ENCODE peak calls at places on chromosomes 5 and 9, in ten cellular contexts. One of them, this sample, is unnamed.
A peak's percentile ranks its signal among the peaks of the same experiment; 100 is the strongest.

GRCh38 chr5:154541553-154541952 is 63.5 kb upstream of the HAND1 start:
- DNase-seq in GM20000: no peak
- DNase-seq in transverse colon: no peak
- DNase-seq in natural killer cell: no peak
- DNase-seq in H9: peak; percentile 60
- DNase-seq in GM10248: no peak
- DNase-seq in stomach: no peak
- DNase-seq in GM12865: peak; percentile 48
- DNase-seq in HCT116: peak; percentile 8
- DNase-seq in pancreas: no peak
- DNase-seq in this sample: no peak

GRCh38 chr5:82004511-82004910 is 32.7 kb downstream of the ATG10 start:
- DNase-seq in GM12865: no peak
- DNase-seq in pancreas: no peak
- DNase-seq in GM10248: no peak
- DNase-seq in stomach: no peak
- DNase-seq in H9: no peak
- DNase-seq in HCT116: no peak
- DNase-seq in natural killer cell: no peak
- DNase-seq in GM20000: no peak
- DNase-seq in transverse colon: no peak
- DNase-seq in this sample: no peak

GRCh38 chr9:96457266-96457665 is 7.3 kb downstream of the HABP4 start:
- DNase-seq in transverse colon: no peak
- DNase-seq in HCT116: no peak
- DNase-seq in natural killer cell: no peak
- DNase-seq in H9: no peak
- DNase-seq in stomach: no peak
- DNase-seq in GM12865: no peak
- DNase-seq in GM10248: no peak
- DNase-seq in pancreas: no peak
- DNase-seq in GM20000: no peak
- DNase-seq in this sample: no peak

GRCh38 chr5:159975462-159976019 is 33.4 kb upstream of the TTC1 start:
- DNase-seq in H9: no peak
- DNase-seq in HCT116: peak; percentile 41
- DNase-seq in GM12865: no peak
- DNase-seq in GM10248: no peak
- DNase-seq in stomach: no peak
- DNase-seq in pancreas: no peak
- DNase-seq in natural killer cell: no peak
- DNase-seq in GM20000: no peak
- DNase-seq in transverse colon: no peak
- DNase-seq in this sample: peak; percentile 48

GRCh38 chr5:109411175-109411514 is 1.4 kb upstream of the PJA2 start:
- DNase-seq in HCT116: no peak
- DNase-seq in GM10248: no peak
- DNase-seq in pancreas: no peak
- DNase-seq in natural killer cell: no peak
- DNase-seq in H9: no peak
- DNase-seq in GM20000: no peak
- DNase-seq in stomach: no peak
- DNase-seq in transverse colon: no peak
- DNase-seq in GM12865: no peak
- DNase-seq in this sample: no peak

GRCh38 chr5:131163315-131164119 is 1.5 kb downstream of the HINT1 start:
- DNase-seq in HCT116: no peak
- DNase-seq in natural killer cell: no peak
- DNase-seq in GM20000: no peak
- DNase-seq in GM12865: peak; percentile 40
- DNase-seq in transverse colon: no peak
- DNase-seq in stomach: no peak
- DNase-seq in GM10248: no peak
- DNase-seq in H9: no peak
- DNase-seq in pancreas: no peak
- DNase-seq in this sample: no peak

GRCh38 chr5:160923927-160924705 is 72.1 kb upstream of the ATP10B start:
- DNase-seq in pancreas: peak; percentile 93
- DNase-seq in H9: peak; percentile 36
- DNase-seq in GM12865: no peak
- DNase-seq in GM10248: no peak
- DNase-seq in stomach: peak; percentile 95
- DNase-seq in HCT116: no peak
- DNase-seq in natural killer cell: no peak
- DNase-seq in transverse colon: peak; percentile 85
- DNase-seq in GM20000: no peak
- DNase-seq in this sample: peak; percentile 89

GRCh38 chr9:105444130-105444529 is 3.7 kb upstream of the FSD1L start:
- DNase-seq in pancreas: no peak
- DNase-seq in stomach: no peak
- DNase-seq in HCT116: no peak
- DNase-seq in GM20000: no peak
- DNase-seq in GM12865: no peak
- DNase-seq in GM10248: no peak
- DNase-seq in natural killer cell: no peak
- DNase-seq in H9: no peak
- DNase-seq in transverse colon: no peak
- DNase-seq in this sample: no peak

GRCh38 chr9:95465115-95465514 is 51.7 kb downstream of the PTCH1 start:
- DNase-seq in H9: no peak
- DNase-seq in HCT116: no peak
- DNase-seq in natural killer cell: no peak
- DNase-seq in stomach: no peak
- DNase-seq in GM12865: no peak
- DNase-seq in transverse colon: no peak
- DNase-seq in GM10248: no peak
- DNase-seq in GM20000: no peak
- DNase-seq in pancreas: no peak
- DNase-seq in this sample: no peak

GRCh38 chr5:6545770-6546690 is 86.8 kb downstream of the NSUN2 start:
- DNase-seq in stomach: no peak
- DNase-seq in GM20000: no peak
- DNase-seq in transverse colon: no peak
- DNase-seq in GM10248: no peak
- DNase-seq in H9: no peak
- DNase-seq in natural killer cell: no peak
- DNase-seq in pancreas: no peak
- DNase-seq in HCT116: no peak
- DNase-seq in GM12865: no peak
- DNase-seq in this sample: no peak

GRCh38 chr5:167633114-167633513 is 658.3 kb upstream of the WWC1 start:
- DNase-seq in GM20000: no peak
- DNase-seq in GM10248: no peak
- DNase-seq in H9: no peak
- DNase-seq in pancreas: no peak
- DNase-seq in GM12865: no peak
- DNase-seq in stomach: no peak
- DNase-seq in transverse colon: no peak
- DNase-seq in natural killer cell: no peak
- DNase-seq in HCT116: no peak
- DNase-seq in this sample: no peak

GRCh38 chr9:60545346-60546315 is 368.6 kb upstream of the SPATA31A5 start:
- DNase-seq in GM12865: no peak
- DNase-seq in transverse colon: no peak
- DNase-seq in GM20000: no peak
- DNase-seq in pancreas: no peak
- DNase-seq in H9: no peak
- DNase-seq in natural killer cell: no peak
- DNase-seq in HCT116: no peak
- DNase-seq in stomach: no peak
- DNase-seq in GM10248: no peak
- DNase-seq in this sample: no peak

GRCh38 chr5:138663009-138663408 is 87.8 kb upstream of the HSPA9 start:
- DNase-seq in GM20000: no peak
- DNase-seq in HCT116: no peak
- DNase-seq in GM10248: no peak
- DNase-seq in stomach: no peak
- DNase-seq in H9: no peak
- DNase-seq in natural killer cell: peak; percentile 16
- DNase-seq in transverse colon: no peak
- DNase-seq in GM12865: peak; percentile 19
- DNase-seq in pancreas: no peak
- DNase-seq in this sample: no peak

GRCh38 chr9:14813336-14814020 is 90.9 kb upstream of the CER1 start:
- DNase-seq in H9: no peak
- DNase-seq in pancreas: no peak
- DNase-seq in stomach: no peak
- DNase-seq in GM12865: no peak
- DNase-seq in GM20000: no peak
- DNase-seq in GM10248: no peak
- DNase-seq in natural killer cell: no peak
- DNase-seq in transverse colon: no peak
- DNase-seq in HCT116: no peak
- DNase-seq in this sample: no peak

GRCh38 chr9:90870646-90871326 is 69.2 kb downstream of the SYK start:
- DNase-seq in pancreas: peak; percentile 55
- DNase-seq in HCT116: peak; percentile 27
- DNase-seq in GM20000: peak; percentile 51
- DNase-seq in GM12865: peak; percentile 62
- DNase-seq in GM10248: peak; percentile 48
- DNase-seq in stomach: peak; percentile 38
- DNase-seq in H9: no peak
- DNase-seq in transverse colon: peak; percentile 37
- DNase-seq in natural killer cell: no peak
- DNase-seq in this sample: peak; percentile 14

GRCh38 chr5:178114325-178115135 is 1.2 kb downstream of the N4BP3 start:
- DNase-seq in GM12865: peak; percentile 40
- DNase-seq in HCT116: no peak
- DNase-seq in stomach: peak; percentile 60
- DNase-seq in GM20000: no peak
- DNase-seq in natural killer cell: peak; percentile 72
- DNase-seq in GM10248: no peak
- DNase-seq in transverse colon: peak; percentile 45
- DNase-seq in H9: no peak
- DNase-seq in pancreas: no peak
- DNase-seq in this sample: peak; percentile 37

DNA sequence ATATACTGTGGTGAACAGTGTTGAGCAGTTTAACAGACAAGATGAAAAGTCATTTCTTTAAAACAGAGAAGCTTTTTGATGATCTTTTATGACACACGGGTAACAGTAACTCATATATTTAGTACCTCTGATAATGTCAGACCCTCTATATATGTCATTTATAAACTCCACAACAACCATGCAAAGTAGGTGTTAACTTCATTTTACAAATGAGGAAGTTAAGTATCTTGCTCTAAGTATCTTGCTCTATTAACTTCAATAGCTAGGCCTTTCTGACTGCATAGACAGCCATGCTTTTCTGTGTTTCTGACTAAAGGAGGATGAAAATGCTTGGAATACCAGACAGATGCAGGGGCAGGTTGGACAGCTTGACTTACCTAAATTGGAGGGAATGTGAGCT is 1.8 kb downstream of the NUDT2 start:
- DNase-seq in pancreas: no peak
- DNase-seq in GM12865: no peak
- DNase-seq in stomach: no peak
- DNase-seq in GM10248: no peak
- DNase-seq in GM20000: no peak
- DNase-seq in natural killer cell: no peak
- DNase-seq in HCT116: no peak
- DNase-seq in transverse colon: no peak
- DNase-seq in H9: no peak
- DNase-seq in this sample: no peak
- TF ChIP-seq CTCF in pancreas: no peak
- TF ChIP-seq CTCF in GM12865: no peak
- TF ChIP-seq CTCF in stomach: no peak
- TF ChIP-seq CTCF in GM10248: no peak
- TF ChIP-seq CTCF in GM20000: no peak
- TF ChIP-seq CTCF in natural killer cell: no peak
- TF ChIP-seq CTCF in HCT116: no peak
- TF ChIP-seq CTCF in transverse colon: no peak
- TF ChIP-seq CTCF in H9: no peak
- TF ChIP-seq CTCF in this sample: no peak

DNA sequence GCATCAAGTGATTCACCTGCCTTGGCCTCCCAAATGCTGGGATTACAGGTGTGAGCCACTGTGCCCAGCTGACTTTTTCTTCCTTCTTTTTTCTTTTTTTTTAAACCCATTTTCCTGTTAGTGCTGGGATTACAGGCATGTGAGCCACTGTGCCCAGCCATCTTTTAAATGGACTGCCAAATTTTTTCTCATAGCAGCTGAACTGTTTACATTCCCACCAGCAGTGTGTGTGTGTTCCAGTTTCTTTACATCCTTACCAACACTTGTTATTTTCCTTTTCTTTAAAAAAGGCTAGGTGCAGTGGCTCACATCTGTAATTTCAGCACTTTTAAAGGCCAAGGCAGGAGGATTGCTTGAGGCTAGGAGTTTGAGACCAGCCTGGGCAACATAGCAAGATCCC is 76.9 kb downstream of the UBE2R2 start:
- DNase-seq in HCT116: no peak
- DNase-seq in GM10248: no peak
- DNase-seq in transverse colon: no peak
- DNase-seq in H9: no peak
- DNase-seq in natural killer cell: no peak
- DNase-seq in pancreas: no peak
- DNase-seq in GM12865: no peak
- DNase-seq in GM20000: no peak
- DNase-seq in stomach: no peak
- DNase-seq in this sample: no peak
- TF ChIP-seq CTCF in HCT116: no peak
- TF ChIP-seq CTCF in GM10248: no peak
- TF ChIP-seq CTCF in transverse colon: no peak
- TF ChIP-seq CTCF in H9: no peak
- TF ChIP-seq CTCF in natural killer cell: no peak
- TF ChIP-seq CTCF in pancreas: no peak
- TF ChIP-seq CTCF in GM12865: no peak
- TF ChIP-seq CTCF in GM20000: no peak
- TF ChIP-seq CTCF in stomach: no peak
- TF ChIP-seq CTCF in this sample: no peak

GRCh38 chr5:133232435-133232834 is 180.6 kb downstream of the HSPA4 start:
- DNase-seq in GM12865: no peak
- DNase-seq in pancreas: no peak
- DNase-seq in GM10248: no peak
- DNase-seq in natural killer cell: no peak
- DNase-seq in GM20000: no peak
- DNase-seq in stomach: no peak
- DNase-seq in HCT116: no peak
- DNase-seq in H9: no peak
- DNase-seq in transverse colon: no peak
- DNase-seq in this sample: no peak
- TF ChIP-seq CTCF in GM12865: no peak
- TF ChIP-seq CTCF in pancreas: no peak
- TF ChIP-seq CTCF in GM10248: no peak
- TF ChIP-seq CTCF in natural killer cell: no peak
- TF ChIP-seq CTCF in GM20000: no peak
- TF ChIP-seq CTCF in stomach: no peak
- TF ChIP-seq CTCF in HCT116: no peak
- TF ChIP-seq CTCF in H9: no peak
- TF ChIP-seq CTCF in transverse colon: no peak
- TF ChIP-seq CTCF in this sample: no peak

DNA sequence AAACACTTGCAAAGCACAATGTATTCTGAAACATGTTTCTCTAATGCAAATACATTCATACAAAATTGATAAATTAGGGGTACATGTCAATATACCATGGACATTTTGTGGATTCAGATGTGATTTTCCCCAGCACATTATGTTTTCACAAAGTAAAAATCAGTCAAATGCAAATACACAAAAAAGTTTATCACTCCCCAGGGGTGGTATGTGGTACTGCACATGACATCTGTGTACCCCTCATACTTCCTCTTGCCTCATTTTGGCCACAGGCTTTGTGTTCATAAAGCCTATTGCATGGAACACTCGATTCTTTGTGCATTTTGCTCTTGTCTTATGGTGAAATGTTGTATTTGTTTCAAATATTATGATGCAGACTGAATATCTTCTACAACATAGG is 116.8 kb upstream of the PDE4D start:
- DNase-seq in HCT116: no peak
- DNase-seq in stomach: no peak
- DNase-seq in transverse colon: no peak
- DNase-seq in GM20000: no peak
- DNase-seq in natural killer cell: no peak
- DNase-seq in pancreas: no peak
- DNase-seq in H9: no peak
- DNase-seq in GM12865: peak; percentile 9
- DNase-seq in GM10248: no peak
- DNase-seq in this sample: no peak
- TF ChIP-seq CTCF in HCT116: no peak
- TF ChIP-seq CTCF in stomach: no peak
- TF ChIP-seq CTCF in transverse colon: no peak
- TF ChIP-seq CTCF in GM20000: no peak
- TF ChIP-seq CTCF in natural killer cell: no peak
- TF ChIP-seq CTCF in pancreas: no peak
- TF ChIP-seq CTCF in H9: peak; percentile 52
- TF ChIP-seq CTCF in GM12865: peak; percentile 18
- TF ChIP-seq CTCF in GM10248: no peak
- TF ChIP-seq CTCF in this sample: no peak